ENCODE peak calls at places on chromosomes 3 and 15, in five cellular contexts. F is Ammon's horn, R is AG20443, V is left lung, E is AG04450. I is an unnamed sample.

GRCh38 chr3:129119365-129120100 is 2.1 kb downstream of the RAB43 start:
- DNase-seq in F (peak), R (no peak), V (no peak), E (no peak), I (no peak)

GRCh38 chr3:8186213-8186612 is 315.4 kb upstream of the LMCD1 start:
- DNase-seq in F (no peak), R (no peak), V (no peak), E (no peak), I (no peak)

GRCh38 chr15:92614791-92615785 is 40.5 kb downstream of the FAM174B start:
- DNase-seq in F (no peak), R (no peak), V (no peak), E (no peak), I (no peak)

GRCh38 chr3:123651449-123652345 is 66.8 kb upstream of the HACD2 start:
- DNase-seq in F (peak), R (no peak), V (no peak), E (no peak), I (no peak)

GRCh38 chr3:57003676-57004075 is 56.8 kb upstream of the SPATA12 start:
- DNase-seq in F (no peak), R (no peak), V (no peak), E (no peak), I (no peak)

GRCh38 chr3:191051037-191051436 is 148.0 kb upstream of the OSTN start:
- DNase-seq in F (peak), R (peak), V (no peak), E (no peak), I (no peak)

GRCh38 chr3:65466300-65466988 is 572.3 kb downstream of the MAGI1 start:
- DNase-seq in F (no peak), R (no peak), V (no peak), E (no peak), I (no peak)

GRCh38 chr3:43863966-43864933 is 173.5 kb downstream of the ABHD5 start:
- DNase-seq in F (no peak), R (no peak), V (no peak), E (no peak), I (no peak)

GRCh38 chr15:74896316-74896715 is 6.5 kb downstream of the MPI start:
- DNase-seq in F (no peak), R (no peak), V (no peak), E (no peak), I (no peak)

GRCh38 chr15:99385865-99386264 is 134.6 kb downstream of the LRRC28 start:
- DNase-seq in F (no peak), R (peak), V (no peak), E (peak), I (no peak)

GRCh38 chr15:88535100-88535499 is 11.4 kb downstream of the DET1 start:
- DNase-seq in F (no peak), R (no peak), V (no peak), E (no peak), I (no peak)

GRCh38 chr3:187076297-187076696 is 63.0 kb downstream of the RPL39L start:
- DNase-seq in F (no peak), R (no peak), V (no peak), E (no peak), I (no peak)

GRCh38 chr3:120033594-120033993 is 60.7 kb downstream of the GSK3B start:
- DNase-seq in F (no peak), R (no peak), V (no peak), E (no peak), I (no peak)

GRCh38 chr3:185537369-185537970 is 14.9 kb downstream of the LIPH start:
- DNase-seq in F (peak), R (peak), V (no peak), E (no peak), I (no peak)

GRCh38 chr3:89372456-89372855 is 265.0 kb downstream of the EPHA3 start:
- DNase-seq in F (peak), R (peak), V (no peak), E (no peak), I (no peak)

GRCh38 chr15:66327736-66328135 is 28.7 kb downstream of the TIPIN start:
- DNase-seq in F (no peak), R (no peak), V (no peak), E (no peak), I (no peak)

GRCh38 chr3:40309925-40310635 is 573 bp downstream of the EIF1B start:
- DNase-seq in F (peak), R (peak), V (peak), E (no peak), I (peak)

GRCh38 chr3:188021041-188021440 is 132.9 kb upstream of the LPP start:
- DNase-seq in F (no peak), R (peak), V (no peak), E (no peak), I (no peak)

GRCh38 chr15:43135351-43135750 is 2.0 kb downstream of the TMEM62 start:
- DNase-seq in F (no peak), R (no peak), V (no peak), E (no peak), I (no peak)

GRCh38 chr15:90154861-90155626 is 46.1 kb upstream of the SEMA4B start:
- DNase-seq in F (no peak), R (peak), V (no peak), E (peak), I (no peak)

GRCh38 chr3:11606865-11607440 is 36.8 kb downstream of the VGLL4 start:
- DNase-seq in F (no peak), R (no peak), V (no peak), E (no peak), I (no peak)

I was measured in HS-27A.